ENCODE peak calls at places on chromosomes 6 and 20, in ten cellular contexts. One of them, this sample, is unnamed.

GRCh38 chr6:100839419-100839818 is 41.7 kb downstream of the ASCC3 start:
- DNase-seq in lung: no peak
- DNase-seq in pancreas: no peak
- DNase-seq in thoracic aorta: no peak
- DNase-seq in HFF-Myc: no peak
- DNase-seq in psoas muscle: no peak
- DNase-seq in HL-60: no peak
- DNase-seq in GM23338: no peak
- DNase-seq in body of pancreas: no peak
- DNase-seq in transverse colon: no peak
- DNase-seq in this sample: no peak

GRCh38 chr6:133673056-133673455 is 215.9 kb upstream of the TCF21 start:
- DNase-seq in psoas muscle: no peak
- DNase-seq in thoracic aorta: no peak
- DNase-seq in HL-60: no peak
- DNase-seq in GM23338: no peak
- DNase-seq in transverse colon: no peak
- DNase-seq in lung: no peak
- DNase-seq in body of pancreas: no peak
- DNase-seq in pancreas: no peak
- DNase-seq in HFF-Myc: no peak
- DNase-seq in this sample: no peak

GRCh38 chr20:33460711-33461110 is 17.1 kb upstream of the SNTA1 start:
- DNase-seq in HFF-Myc: no peak
- DNase-seq in psoas muscle: no peak
- DNase-seq in lung: no peak
- DNase-seq in pancreas: no peak
- DNase-seq in transverse colon: peak
- DNase-seq in GM23338: no peak
- DNase-seq in thoracic aorta: no peak
- DNase-seq in HL-60: no peak
- DNase-seq in body of pancreas: no peak
- DNase-seq in this sample: no peak

GRCh38 chr6:158879180-158879579 is 60.0 kb upstream of the EZR start:
- DNase-seq in psoas muscle: no peak
- DNase-seq in HFF-Myc: no peak
- DNase-seq in lung: no peak
- DNase-seq in thoracic aorta: no peak
- DNase-seq in transverse colon: no peak
- DNase-seq in HL-60: no peak
- DNase-seq in pancreas: no peak
- DNase-seq in body of pancreas: no peak
- DNase-seq in GM23338: peak
- DNase-seq in this sample: no peak

GRCh38 chr6:134256862-134257261 is 61.0 kb downstream of the SGK1 start:
- DNase-seq in transverse colon: no peak
- DNase-seq in HFF-Myc: no peak
- DNase-seq in lung: no peak
- DNase-seq in GM23338: no peak
- DNase-seq in HL-60: no peak
- DNase-seq in body of pancreas: no peak
- DNase-seq in pancreas: no peak
- DNase-seq in thoracic aorta: no peak
- DNase-seq in psoas muscle: no peak
- DNase-seq in this sample: no peak

GRCh38 chr6:74166849-74167248 is 470.8 kb downstream of the CD109 start:
- DNase-seq in psoas muscle: no peak
- DNase-seq in HL-60: no peak
- DNase-seq in HFF-Myc: no peak
- DNase-seq in body of pancreas: no peak
- DNase-seq in GM23338: no peak
- DNase-seq in transverse colon: no peak
- DNase-seq in thoracic aorta: no peak
- DNase-seq in pancreas: no peak
- DNase-seq in lung: no peak
- DNase-seq in this sample: no peak

GRCh38 chr20:42346771-42347170 is 728.6 kb upstream of the CHD6 start:
- DNase-seq in pancreas: no peak
- DNase-seq in lung: no peak
- DNase-seq in transverse colon: no peak
- DNase-seq in HL-60: no peak
- DNase-seq in body of pancreas: no peak
- DNase-seq in GM23338: no peak
- DNase-seq in HFF-Myc: no peak
- DNase-seq in psoas muscle: no peak
- DNase-seq in thoracic aorta: no peak
- DNase-seq in this sample: no peak

GRCh38 chr6:136718486-136718885 is 73.8 kb downstream of the MAP3K5 start:
- DNase-seq in transverse colon: no peak
- DNase-seq in thoracic aorta: no peak
- DNase-seq in pancreas: no peak
- DNase-seq in HFF-Myc: no peak
- DNase-seq in psoas muscle: no peak
- DNase-seq in body of pancreas: no peak
- DNase-seq in HL-60: no peak
- DNase-seq in GM23338: no peak
- DNase-seq in lung: no peak
- DNase-seq in this sample: no peak

GRCh38 chr6:30019819-30020218 is 41.2 kb upstream of the POLR1H start:
- DNase-seq in thoracic aorta: no peak
- DNase-seq in body of pancreas: no peak
- DNase-seq in GM23338: no peak
- DNase-seq in transverse colon: no peak
- DNase-seq in pancreas: no peak
- DNase-seq in HL-60: no peak
- DNase-seq in HFF-Myc: no peak
- DNase-seq in lung: no peak
- DNase-seq in psoas muscle: no peak
- DNase-seq in this sample: no peak
- TF ChIP-seq CTCF in thoracic aorta: no peak
- TF ChIP-seq CTCF in body of pancreas: no peak
- TF ChIP-seq CTCF in GM23338: no peak
- TF ChIP-seq CTCF in transverse colon: no peak
- TF ChIP-seq CTCF in pancreas: no peak
- TF ChIP-seq CTCF in HL-60: no peak
- TF ChIP-seq CTCF in HFF-Myc: no peak
- TF ChIP-seq CTCF in lung: no peak
- TF ChIP-seq CTCF in psoas muscle: no peak
- TF ChIP-seq CTCF in this sample: no peak

DNA sequence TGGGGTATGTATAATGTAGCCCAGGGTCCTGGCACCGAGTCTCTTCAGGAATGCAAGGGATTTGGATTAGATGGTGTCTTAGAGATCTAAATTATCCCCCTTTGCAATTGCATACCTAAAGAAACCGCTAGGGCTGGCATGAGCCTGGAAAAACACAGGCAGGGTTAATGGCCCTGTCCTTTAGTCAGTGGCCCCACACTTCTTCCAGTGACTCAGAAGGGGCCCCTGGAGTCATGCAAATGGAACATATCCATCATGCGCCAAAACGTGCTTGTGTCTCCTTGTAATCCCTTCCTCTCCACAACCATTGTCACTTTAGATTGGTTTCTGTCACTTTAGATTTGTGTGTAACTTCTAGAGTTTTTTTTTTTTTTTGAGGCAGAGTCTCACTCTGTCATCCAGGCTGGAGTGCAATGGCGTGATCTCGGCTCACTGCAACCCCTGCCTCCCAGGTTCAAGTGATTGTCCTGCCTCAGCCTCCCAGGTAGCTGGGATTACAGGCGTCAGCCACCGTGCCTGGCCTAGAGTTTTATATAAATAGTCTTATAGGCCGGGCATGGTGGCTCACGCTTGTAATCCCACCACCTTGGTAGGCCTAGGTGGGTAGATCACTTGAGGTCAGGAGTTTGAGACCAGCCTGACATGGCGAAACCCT is 8.7 kb upstream of the MYBL2 start:
- DNase-seq in thoracic aorta: no peak
- DNase-seq in HFF-Myc: no peak
- DNase-seq in GM23338: peak
- DNase-seq in HL-60: no peak
- DNase-seq in transverse colon: no peak
- DNase-seq in body of pancreas: no peak
- DNase-seq in pancreas: no peak
- DNase-seq in psoas muscle: no peak
- DNase-seq in lung: no peak
- DNase-seq in this sample: no peak
- H3K4me3 ChIP-seq in thoracic aorta: peak
- H3K4me3 ChIP-seq in HFF-Myc: peak
- H3K4me3 ChIP-seq in GM23338: peak
- H3K4me3 ChIP-seq in HL-60: peak
- H3K4me3 ChIP-seq in transverse colon: peak
- H3K4me3 ChIP-seq in body of pancreas: no peak
- H3K4me3 ChIP-seq in pancreas: peak
- H3K4me3 ChIP-seq in psoas muscle: peak
- H3K4me3 ChIP-seq in lung: peak
- H3K4me3 ChIP-seq in this sample: peak

GRCh38 chr6:46357591-46357990 is 133.7 kb downstream of the RCAN2 start:
- DNase-seq in transverse colon: no peak
- DNase-seq in lung: no peak
- DNase-seq in thoracic aorta: no peak
- DNase-seq in HL-60: no peak
- DNase-seq in body of pancreas: no peak
- DNase-seq in GM23338: no peak
- DNase-seq in pancreas: no peak
- DNase-seq in HFF-Myc: no peak
- DNase-seq in psoas muscle: no peak
- DNase-seq in this sample: no peak

GRCh38 chr6:46350714-46351113 is 140.5 kb downstream of the RCAN2 start:
- DNase-seq in HL-60: no peak
- DNase-seq in body of pancreas: no peak
- DNase-seq in thoracic aorta: no peak
- DNase-seq in GM23338: no peak
- DNase-seq in transverse colon: no peak
- DNase-seq in lung: no peak
- DNase-seq in pancreas: no peak
- DNase-seq in HFF-Myc: no peak
- DNase-seq in psoas muscle: no peak
- DNase-seq in this sample: no peak

GRCh38 chr6:46356543-46356942 is 134.7 kb downstream of the RCAN2 start:
- DNase-seq in psoas muscle: no peak
- DNase-seq in transverse colon: no peak
- DNase-seq in HFF-Myc: no peak
- DNase-seq in HL-60: no peak
- DNase-seq in thoracic aorta: no peak
- DNase-seq in body of pancreas: no peak
- DNase-seq in GM23338: no peak
- DNase-seq in pancreas: no peak
- DNase-seq in lung: no peak
- DNase-seq in this sample: no peak

GRCh38 chr6:46353450-46353998 is 137.7 kb downstream of the RCAN2 start:
- DNase-seq in HFF-Myc: no peak
- DNase-seq in GM23338: no peak
- DNase-seq in body of pancreas: no peak
- DNase-seq in HL-60: no peak
- DNase-seq in pancreas: no peak
- DNase-seq in transverse colon: no peak
- DNase-seq in thoracic aorta: no peak
- DNase-seq in lung: no peak
- DNase-seq in psoas muscle: no peak
- DNase-seq in this sample: no peak

GRCh38 chr6:46352541-46353267 is 138.5 kb downstream of the RCAN2 start:
- DNase-seq in thoracic aorta: no peak
- DNase-seq in lung: no peak
- DNase-seq in HL-60: no peak
- DNase-seq in psoas muscle: no peak
- DNase-seq in transverse colon: no peak
- DNase-seq in HFF-Myc: no peak
- DNase-seq in body of pancreas: peak
- DNase-seq in pancreas: no peak
- DNase-seq in GM23338: peak
- DNase-seq in this sample: no peak
- TF ChIP-seq CTCF in thoracic aorta: no peak
- TF ChIP-seq CTCF in lung: no peak
- TF ChIP-seq CTCF in HL-60: no peak
- TF ChIP-seq CTCF in psoas muscle: no peak
- TF ChIP-seq CTCF in transverse colon: no peak
- TF ChIP-seq CTCF in HFF-Myc: no peak
- TF ChIP-seq CTCF in body of pancreas: no peak
- TF ChIP-seq CTCF in pancreas: no peak
- TF ChIP-seq CTCF in GM23338: no peak
- TF ChIP-seq CTCF in this sample: no peak

GRCh38 chr6:43055966-43056365 is 2.3 kb upstream of the CUL7 start:
- DNase-seq in HL-60: no peak
- DNase-seq in psoas muscle: no peak
- DNase-seq in body of pancreas: no peak
- DNase-seq in transverse colon: no peak
- DNase-seq in HFF-Myc: no peak
- DNase-seq in GM23338: no peak
- DNase-seq in lung: no peak
- DNase-seq in pancreas: no peak
- DNase-seq in thoracic aorta: no peak
- DNase-seq in this sample: no peak

GRCh38 chr6:43052842-43053544 is 658 bp downstream of the CUL7 start:
- DNase-seq in body of pancreas: peak
- DNase-seq in HFF-Myc: no peak
- DNase-seq in psoas muscle: no peak
- DNase-seq in HL-60: peak
- DNase-seq in lung: no peak
- DNase-seq in transverse colon: peak
- DNase-seq in thoracic aorta: no peak
- DNase-seq in GM23338: peak
- DNase-seq in pancreas: peak
- DNase-seq in this sample: no peak

GRCh38 chr6:43054206-43054943 is 724 bp upstream of the CUL7 start:
- DNase-seq in pancreas: no peak
- DNase-seq in GM23338: peak
- DNase-seq in HFF-Myc: no peak
- DNase-seq in body of pancreas: no peak
- DNase-seq in lung: no peak
- DNase-seq in thoracic aorta: no peak
- DNase-seq in transverse colon: no peak
- DNase-seq in psoas muscle: no peak
- DNase-seq in HL-60: no peak
- DNase-seq in this sample: no peak

GRCh38 chr6:43052225-43052841 is 1.3 kb downstream of the CUL7 start:
- DNase-seq in psoas muscle: no peak
- DNase-seq in lung: no peak
- DNase-seq in GM23338: no peak
- DNase-seq in thoracic aorta: no peak
- DNase-seq in body of pancreas: no peak
- DNase-seq in pancreas: no peak
- DNase-seq in HFF-Myc: no peak
- DNase-seq in transverse colon: no peak
- DNase-seq in HL-60: no peak
- DNase-seq in this sample: no peak

DNA sequence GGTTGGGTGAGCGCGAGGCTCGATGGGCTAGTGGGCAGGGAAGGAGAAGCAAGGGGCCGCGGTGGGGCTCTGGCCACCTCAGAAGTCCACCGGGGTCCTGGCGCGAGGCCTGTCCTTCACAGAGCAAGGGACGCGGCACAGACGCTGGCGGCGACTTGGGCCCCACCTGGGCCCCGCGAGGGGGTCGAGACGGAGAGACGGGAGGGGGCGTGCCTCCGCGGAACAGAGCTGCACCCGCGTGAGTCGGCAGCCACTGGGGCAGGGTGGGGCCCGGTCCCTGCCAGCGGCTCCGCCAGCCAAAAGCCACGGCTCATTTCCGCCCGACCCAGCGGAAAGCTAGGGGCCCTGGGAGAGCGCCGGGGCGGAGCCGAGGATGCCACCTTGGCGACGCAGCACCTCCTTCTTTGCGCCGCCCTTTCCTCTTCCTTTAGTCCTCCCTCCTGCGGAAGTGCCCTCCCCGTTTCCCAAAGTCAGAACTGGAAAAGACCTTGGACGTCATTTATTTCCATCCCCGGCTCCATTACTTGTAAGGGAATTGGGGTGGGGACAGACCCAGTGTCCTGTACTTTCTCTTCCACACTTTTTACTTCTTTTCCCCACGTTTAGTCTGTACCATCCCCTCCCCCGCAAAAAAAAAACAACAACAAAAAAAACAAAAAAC is at the start of gene CUL7:
- DNase-seq in pancreas: peak
- DNase-seq in thoracic aorta: peak
- DNase-seq in GM23338: peak
- DNase-seq in HFF-Myc: peak
- DNase-seq in transverse colon: peak
- DNase-seq in psoas muscle: peak
- DNase-seq in lung: peak
- DNase-seq in body of pancreas: peak
- DNase-seq in HL-60: peak
- DNase-seq in this sample: peak
- H3K4me3 ChIP-seq in pancreas: peak
- H3K4me3 ChIP-seq in thoracic aorta: peak
- H3K4me3 ChIP-seq in GM23338: peak
- H3K4me3 ChIP-seq in HFF-Myc: peak
- H3K4me3 ChIP-seq in transverse colon: peak
- H3K4me3 ChIP-seq in psoas muscle: peak
- H3K4me3 ChIP-seq in lung: peak
- H3K4me3 ChIP-seq in body of pancreas: peak
- H3K4me3 ChIP-seq in HL-60: peak
- H3K4me3 ChIP-seq in this sample: peak

This sample was measured in astrocyte of the cerebellum.